ENCODE peak calls at places on chromosomes 6 and 20, in seven cellular contexts. D is K562, Y is GM12878, H is H1, B is HepG2, Z is HCT116, J is SK-N-SH. M is an unnamed sample.

GRCh38 chr20:11445161-11445560 is 472.5 kb upstream of the BTBD3 start:
- DNase-seq in D (no peak), Y (no peak), H (no peak), B (no peak), Z (no peak), J (no peak), M (no peak)

GRCh38 chr6:21219241-21219640 is 374.3 kb upstream of the SOX4 start:
- DNase-seq in D (no peak), Y (no peak), H (no peak), B (no peak), Z (no peak), J (no peak), M (no peak)

GRCh38 chr20:53576195-53576580 is 17.5 kb downstream of the ZNF217 start:
- DNase-seq in D (no peak), Y (no peak), H (no peak), B (no peak), Z (no peak), J (no peak), M (no peak)

GRCh38 chr20:38680492-38681118 is 43.7 kb upstream of the SLC32A1 start:
- DNase-seq in D (peak; percentile 37), Y (no peak), H (peak; percentile 75), B (peak; percentile 45), Z (no peak), J (no peak), M (peak; percentile 71)

GRCh38 chr6:73064261-73064660 is 161.0 kb downstream of the KHDC1L start:
- DNase-seq in D (no peak), Y (no peak), H (no peak), B (no peak), Z (no peak), J (no peak), M (no peak)

GRCh38 chr6:57432162-57432561 is 114.7 kb downstream of the PRIM2 start:
- DNase-seq in D (no peak), Y (no peak), H (no peak), B (peak; percentile 3), Z (no peak), J (no peak), M (no peak)

GRCh38 chr6:91782789-91783188 is 1195.9 kb upstream of the MAP3K7 start:
- DNase-seq in D (no peak), Y (no peak), H (no peak), B (no peak), Z (no peak), J (no peak), M (no peak)

GRCh38 chr20:62824476-62825287 is 7.8 kb downstream of the COL9A3 start:
- DNase-seq in D (peak; percentile 76), Y (no peak), H (peak; percentile 54), B (peak; percentile 62), Z (no peak), J (peak; percentile 85), M (peak; percentile 91)

GRCh38 chr20:48831702-48832422 is 4.1 kb upstream of the PREX1 start:
- DNase-seq in D (peak; percentile 48), Y (no peak), H (no peak), B (no peak), Z (no peak), J (no peak), M (no peak)

GRCh38 chr20:47389867-47390347 is 33.4 kb upstream of the ZMYND8 start:
- DNase-seq in D (no peak), Y (no peak), H (no peak), B (no peak), Z (no peak), J (no peak), M (peak; percentile 65)

GRCh38 chr20:45779011-45779915 is 12.4 kb downstream of the WFDC3 start:
- DNase-seq in D (no peak), Y (no peak), H (no peak), B (no peak), Z (peak; percentile 98), J (no peak), M (peak; percentile 81)

GRCh38 chr6:33851959-33852358 is 48.2 kb upstream of the MLN start:
- DNase-seq in D (peak; percentile 75), Y (no peak), H (peak; percentile 71), B (peak; percentile 25), Z (peak; percentile 31), J (no peak), M (peak; percentile 63)

GRCh38 chr20:21607971-21608735 is 94.3 kb upstream of the NKX2-2 start:
- DNase-seq in D (no peak), Y (no peak), H (no peak), B (no peak), Z (no peak), J (peak; percentile 28), M (peak; percentile 54)

GRCh38 chr6:119633461-119633860 is 283.9 kb upstream of the MAN1A1 start:
- DNase-seq in D (no peak), Y (no peak), H (no peak), B (no peak), Z (no peak), J (no peak), M (no peak)

GRCh38 chr6:43258180-43258579 is 14.9 kb downstream of the TTBK1 start:
- DNase-seq in D (no peak), Y (no peak), H (no peak), B (no peak), Z (no peak), J (no peak), M (no peak)

GRCh38 chr20:50315811-50316551 is 125.4 kb downstream of the CEBPB start:
- DNase-seq in D (no peak), Y (no peak), H (no peak), B (no peak), Z (no peak), J (no peak), M (no peak)

GRCh38 chr20:34110025-34111013 is 1.7 kb downstream of the EIF2S2 start:
- DNase-seq in D (no peak), Y (no peak), H (no peak), B (peak; percentile 39), Z (no peak), J (no peak), M (peak; percentile 45)

GRCh38 chr20:2703716-2704475 is 11.3 kb downstream of the EBF4 start:
- DNase-seq in D (no peak), Y (no peak), H (no peak), B (no peak), Z (no peak), J (no peak), M (no peak)

GRCh38 chr6:37946021-37946420 is 126.5 kb downstream of the ZFAND3 start:
- DNase-seq in D (no peak), Y (no peak), H (no peak), B (no peak), Z (no peak), J (no peak), M (no peak)

GRCh38 chr20:36330091-36330490 is 24.0 kb downstream of the DLGAP4 start:
- DNase-seq in D (no peak), Y (no peak), H (no peak), B (no peak), Z (no peak), J (no peak), M (no peak)
- TF ChIP-seq JUND in D (no peak), Y (no peak), H (no peak), B (no peak), Z (no peak), J (no peak), M (no peak)

DNA sequence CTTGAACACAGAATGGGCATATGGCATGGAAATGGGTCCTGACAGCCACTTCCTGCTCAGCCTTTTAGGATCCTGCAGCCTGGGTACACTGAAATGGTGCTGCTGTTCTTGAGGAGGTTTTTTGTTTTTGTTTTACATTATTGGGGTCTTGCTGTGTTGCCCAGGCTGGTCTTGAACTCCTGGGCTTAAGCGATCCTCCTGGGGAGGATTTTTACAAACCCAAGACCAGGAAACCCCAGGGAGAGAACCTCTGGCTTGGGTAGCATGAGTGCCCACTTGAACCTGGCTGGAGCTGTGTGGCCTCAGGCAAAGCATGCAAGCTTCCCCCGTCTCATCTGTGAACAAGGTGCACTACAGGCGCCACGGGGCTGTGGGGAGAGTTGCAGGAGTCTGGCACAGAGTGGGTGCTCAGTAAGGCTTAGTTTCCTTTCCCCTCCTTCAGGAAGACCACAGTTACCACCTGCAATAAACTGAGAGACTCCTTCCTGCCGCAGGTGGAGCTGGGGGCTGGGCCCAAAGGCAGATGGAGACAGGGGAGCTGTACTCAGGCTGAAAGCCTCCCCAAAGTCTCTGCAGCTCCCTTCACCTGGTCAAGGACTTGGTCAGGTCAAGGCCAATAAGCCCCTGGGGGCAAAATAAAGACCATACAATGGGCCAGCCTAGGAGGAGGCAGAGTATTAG is 1.8 kb downstream of the SLA2 start:
- DNase-seq in D (no peak), Y (no peak), H (no peak), B (no peak), Z (no peak), J (no peak), M (no peak)
- TF ChIP-seq JUND in D (no peak), Y (no peak), H (no peak), B (no peak), Z (no peak), J (no peak), M (no peak)

GRCh38 chr6:167937301-167937700 is 60.2 kb upstream of the KIF25 start:
- DNase-seq in D (no peak), Y (no peak), H (no peak), B (no peak), Z (no peak), J (no peak), M (no peak)

GRCh38 chr6:167933290-167933689 is 64.2 kb upstream of the KIF25 start:
- DNase-seq in D (no peak), Y (no peak), H (no peak), B (peak; percentile 43), Z (no peak), J (no peak), M (no peak)

GRCh38 chr6:167932468-167933276 is 64.8 kb upstream of the KIF25 start:
- DNase-seq in D (no peak), Y (no peak), H (no peak), B (peak; percentile 88), Z (no peak), J (no peak), M (no peak)

GRCh38 chr6:167933847-167934246 is 63.6 kb upstream of the KIF25 start:
- DNase-seq in D (no peak), Y (no peak), H (no peak), B (no peak), Z (no peak), J (no peak), M (no peak)

DNA sequence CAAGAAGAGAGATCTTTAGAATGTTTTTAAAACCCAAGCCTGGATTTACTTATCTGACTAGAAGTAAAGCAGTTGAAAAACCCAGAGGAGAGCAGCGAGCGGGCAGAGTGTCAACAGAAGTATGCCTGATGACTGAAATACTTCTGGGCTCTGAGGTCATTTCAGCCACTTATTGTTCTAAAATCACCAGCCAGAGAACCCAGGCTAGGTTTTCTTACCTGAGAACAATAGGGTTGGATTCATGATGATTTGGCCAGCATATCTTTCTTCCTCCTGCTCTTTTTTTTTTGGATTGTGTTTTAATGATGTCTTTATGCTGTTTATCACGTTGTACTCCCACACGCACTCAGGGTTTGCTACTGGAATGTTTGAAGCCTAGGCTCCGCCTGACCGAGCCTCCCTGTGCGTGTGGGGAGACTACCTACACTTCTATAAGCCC is 63.0 kb upstream of the KIF25 start:
- DNase-seq in D (no peak), Y (no peak), H (no peak), B (no peak), Z (no peak), J (no peak), M (no peak)
- TF ChIP-seq JUND in D (no peak), Y (no peak), H (no peak), B (no peak), Z (no peak), J (no peak), M (no peak)

DNA sequence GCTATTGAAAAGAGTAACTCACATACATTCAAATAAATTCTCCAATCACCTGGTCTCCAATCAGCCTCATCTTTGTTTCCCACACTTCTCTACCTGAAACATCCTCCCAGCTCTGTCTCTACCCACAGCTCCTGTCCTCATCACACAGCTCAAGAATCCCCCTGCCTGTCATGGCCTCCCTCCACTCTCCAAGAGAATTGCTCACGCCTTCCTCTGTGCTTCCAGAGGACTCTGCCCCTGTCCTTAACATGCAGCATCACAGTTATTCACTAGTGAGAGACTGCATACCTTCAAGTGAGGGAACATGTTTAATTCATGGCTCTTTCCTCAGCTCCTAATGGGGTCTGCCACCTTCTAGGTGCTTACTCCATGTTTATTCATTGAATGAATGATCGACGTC is 295.9 kb downstream of the MAFB start:
- DNase-seq in D (no peak), Y (no peak), H (no peak), B (no peak), Z (no peak), J (no peak), M (no peak)
- TF ChIP-seq JUND in D (no peak), Y (no peak), H (no peak), B (no peak), Z (no peak), J (no peak), M (no peak)